ENCODE peak calls at places on chromosome 1, in four cellular contexts. P is A549; D is stimulated activated CD8-positive, alpha-beta memory T cell treated with anti-CD3 and anti-CD28 coated beads, Interleukin-15, amount 100 ng/mL, for 24 hours; L is NB4. U is an unnamed sample.

GRCh38 chr1:157363660-157364140 is 188.6 kb downstream of the FCRL5 start:
- DNase-seq in D (no peak), P (peak; percentile 53), L (peak; percentile 60), U (no peak)

GRCh38 chr1:47927165-47927564 is 70.0 kb downstream of the TRABD2B start:
- DNase-seq in L (no peak), D (no peak), P (no peak), U (no peak)

GRCh38 chr1:202310071-202310725 is 31.5 kb downstream of the UBE2T start:
- DNase-seq in P (no peak), L (no peak), D (no peak), U (no peak)

GRCh38 chr1:40067023-40067422 is 26.5 kb downstream of the CAP1 start:
- DNase-seq in P (no peak), L (no peak), D (no peak), U (no peak)

GRCh38 chr1:186984959-186985358 is 156.2 kb downstream of the PLA2G4A start:
- DNase-seq in L (no peak), D (no peak), P (no peak), U (no peak)

GRCh38 chr1:54129858-54130257 is 22.9 kb downstream of the CDCP2 start:
- DNase-seq in D (no peak), P (no peak), L (no peak), U (no peak)

GRCh38 chr1:151486557-151486956 is 24.6 kb upstream of the CGN start:
- DNase-seq in D (no peak), P (no peak), L (no peak), U (no peak)

GRCh38 chr1:155128755-155129473 is 1.2 kb downstream of the EFNA1 start:
- DNase-seq in P (no peak), L (no peak), D (no peak), U (no peak)

GRCh38 chr1:156873659-156874058 is 13.0 kb downstream of the NTRK1 start:
- DNase-seq in P (no peak), D (no peak), L (no peak), U (no peak)

GRCh38 chr1:206066479-206067171 is 13.7 kb downstream of the RHEX start:
- DNase-seq in P (no peak), D (no peak), L (no peak), U (no peak)

GRCh38 chr1:209512821-209513220 is 70.7 kb upstream of the CAMK1G start:
- DNase-seq in L (no peak), D (no peak), P (no peak), U (no peak)

GRCh38 chr1:226862900-226863299 is 7.5 kb upstream of the PSEN2 start:
- DNase-seq in L (no peak), D (no peak), P (no peak), U (no peak)

GRCh38 chr1:193666485-193667083 is 480.2 kb upstream of the B3GALT2 start:
- DNase-seq in L (no peak), P (no peak), D (no peak), U (no peak)

GRCh38 chr1:53656062-53656915 is 82.7 kb downstream of the GLIS1 start:
- DNase-seq in P (no peak), L (no peak), D (no peak), U (no peak)

GRCh38 chr1:27504588-27505419 is 14.8 kb upstream of the WASF2 start:
- DNase-seq in P (no peak), L (no peak), D (no peak), U (no peak)

GRCh38 chr1:24277420-24278169 is 41.6 kb upstream of the GRHL3 start:
- DNase-seq in L (no peak), P (no peak), D (no peak), U (no peak)

GRCh38 chr1:40120128-40120527 is 23.1 kb upstream of the PPT1 start:
- DNase-seq in P (no peak), L (no peak), D (no peak), U (no peak)

GRCh38 chr1:226248091-226248490 is 24.6 kb downstream of the MIXL1 start:
- DNase-seq in D (no peak), P (no peak), L (peak; percentile 26), U (no peak)

GRCh38 chr1:195054217-195054687 is 1554.0 kb downstream of the KCNT2 start:
- DNase-seq in P (no peak), L (no peak), D (no peak), U (no peak)

GRCh38 chr1:16187748-16188401 is 24.6 kb downstream of the ARHGEF19 start:
- DNase-seq in D (peak; percentile 66), L (peak; percentile 65), P (no peak), U (peak; percentile 50)